ENCODE peak calls at places on chromosomes 5 and 9, in four cellular contexts. B is SK-N-SH, X is H1, M is HCT116. S is an unnamed sample.
A peak's percentile ranks its signal among the peaks of the same experiment; 100 is the strongest.

GRCh38 chr5:53206562-53206961 is 97.0 kb upstream of the MOCS2 start:
- DNase-seq in B (no peak), M (no peak), X (no peak), S (no peak)

GRCh38 chr9:37499297-37499696 is 13.5 kb downstream of the POLR1E start:
- DNase-seq in B (no peak), M (no peak), X (no peak), S (no peak)

GRCh38 chr5:103120607-103121200 is 603 bp downstream of the PPIP5K2 start:
- DNase-seq in M (no peak), X (no peak), B (peak; percentile 12), S (peak; percentile 9)

GRCh38 chr5:43305948-43306563 is 7.2 kb downstream of the HMGCS1 start:
- DNase-seq in B (peak; percentile 27), M (peak; percentile 41), X (no peak), S (peak; percentile 82)

GRCh38 chr9:92328225-92328624 is 2.5 kb downstream of the CENPP start:
- DNase-seq in M (peak; percentile 42), B (peak; percentile 51), X (no peak), S (peak; percentile 26)

GRCh38 chr5:148978370-148979103 is 84.3 kb downstream of the SH3TC2 start:
- DNase-seq in B (no peak), M (no peak), X (no peak), S (no peak)

GRCh38 chr5:57302643-57303042 is 128.8 kb downstream of the GPBP1 start:
- DNase-seq in X (no peak), B (no peak), M (no peak), S (no peak)

GRCh38 chr9:114280636-114281315 is 42.1 kb upstream of the ORM1 start:
- DNase-seq in M (no peak), B (no peak), X (no peak), S (no peak)

GRCh38 chr5:40679998-40680681 is 425 bp downstream of the PTGER4 start:
- DNase-seq in M (no peak), X (no peak), B (peak; percentile 20), S (no peak)

GRCh38 chr9:34985311-34985899 is 4.1 kb upstream of the DNAJB5 start:
- DNase-seq in X (no peak), B (peak; percentile 68), M (peak; percentile 59), S (no peak)

GRCh38 chr5:102971693-102972293 is 148.1 kb downstream of the GIN1 start:
- DNase-seq in M (peak; percentile 26), X (no peak), B (no peak), S (peak; percentile 25)

GRCh38 chr9:110099236-110099741 is 108.7 kb downstream of the C9orf152 start:
- DNase-seq in M (no peak), B (peak; percentile 50), X (no peak), S (no peak)

GRCh38 chr5:56962286-56962685 is 10.4 kb upstream of the MIER3 start:
- DNase-seq in M (no peak), X (no peak), B (peak; percentile 39), S (no peak)

GRCh38 chr9:17021379-17021970 is 113.4 kb upstream of the CNTLN start:
- DNase-seq in B (no peak), X (no peak), M (no peak), S (no peak)

GRCh38 chr9:88580961-88581360 is 46.0 kb downstream of the NXNL2 start:
- DNase-seq in M (no peak), X (no peak), B (no peak), S (no peak)

GRCh38 chr9:130932220-130933069 is 6.6 kb downstream of the FIBCD1 start:
- DNase-seq in B (no peak), M (no peak), X (no peak), S (no peak)

GRCh38 chr5:165560641-165561040 is 2055.2 kb downstream of the MAT2B start:
- DNase-seq in X (no peak), B (no peak), M (no peak), S (no peak)

GRCh38 chr9:133286523-133286922 is 11.5 kb upstream of the ABO start:
- DNase-seq in B (no peak), X (no peak), M (no peak), S (no peak)

GRCh38 chr5:108251350-108251749 is 130.5 kb downstream of the FBXL17 start:
- DNase-seq in M (no peak), B (peak; percentile 10), X (no peak), S (no peak)

GRCh38 chr9:135818718-135819475 is 88.4 kb downstream of the CAMSAP1 start:
- DNase-seq in M (no peak), B (no peak), X (no peak), S (no peak)

GRCh38 chr5:77400645-77401044 is 91.5 kb downstream of the WDR41 start:
- DNase-seq in M (no peak), X (no peak), B (no peak), S (no peak)

GRCh38 chr5:171630047-171630669 is 155.5 kb upstream of the SMIM23 start:
- DNase-seq in X (no peak), M (peak; percentile 41), B (peak; percentile 91), S (no peak)

GRCh38 chr9:99118782-99119466 is 14.0 kb downstream of the TGFBR1 start:
- DNase-seq in B (no peak), X (no peak), M (no peak), S (no peak)

GRCh38 chr5:104594850-104595249 is 1032.3 kb upstream of the NUDT12 start:
- DNase-seq in M (no peak), B (no peak), X (no peak), S (no peak)

GRCh38 chr5:21895766-21896165 is 957.4 kb downstream of the CDH12 start:
- DNase-seq in M (no peak), X (no peak), B (no peak), S (no peak)

GRCh38 chr5:683619-684481 is 9.3 kb downstream of the TPPP start:
- DNase-seq in B (no peak), M (no peak), X (no peak), S (no peak)

GRCh38 chr5:84487963-84488362 is 103.3 kb upstream of the EDIL3 start:
- DNase-seq in M (no peak), B (no peak), X (no peak), S (no peak)

GRCh38 chr5:19655587-19655986 is 332.4 kb downstream of the CDH18 start:
- DNase-seq in X (no peak), M (no peak), B (no peak), S (no peak)

GRCh38 chr9:117407436-117408022 is 7.3 kb downstream of the ASTN2 start:
- DNase-seq in B (no peak), M (no peak), X (no peak), S (no peak)

GRCh38 chr5:113495402-113495801 is 7.1 kb upstream of the MCC start:
- DNase-seq in X (no peak), M (no peak), B (no peak), S (no peak)

GRCh38 chr5:90939208-90939607 is 380.6 kb downstream of the ADGRV1 start:
- DNase-seq in B (no peak), X (no peak), M (no peak), S (no peak)

GRCh38 chr9:77588319-77588937 is 59.7 kb downstream of the GNA14 start:
- DNase-seq in B (no peak), X (no peak), M (no peak), S (no peak)

GRCh38 chr5:109246841-109247592 is 162.8 kb downstream of the PJA2 start:
- DNase-seq in X (no peak), M (no peak), B (no peak), S (no peak)

GRCh38 chr5:143443330-143443729 is 39.8 kb upstream of the NR3C1 start:
- DNase-seq in B (no peak), X (no peak), M (no peak), S (no peak)
- TF ChIP-seq JUND in B (no peak), X (no peak), M (no peak), S (no peak)

GRCh38 chr5:134648425-134649162 is at the start of gene SEC24A:
- DNase-seq in X (peak; percentile 65), B (peak; percentile 96), M (peak; percentile 57), S (peak; percentile 95)

GRCh38 chr5:134647750-134648424 is 698 bp upstream of the SEC24A start:
- DNase-seq in B (no peak), X (no peak), M (peak; percentile 2), S (no peak)

GRCh38 chr5:134651531-134651930 is 2.9 kb downstream of the SEC24A start:
- DNase-seq in B (no peak), X (no peak), M (no peak), S (no peak)

DNA sequence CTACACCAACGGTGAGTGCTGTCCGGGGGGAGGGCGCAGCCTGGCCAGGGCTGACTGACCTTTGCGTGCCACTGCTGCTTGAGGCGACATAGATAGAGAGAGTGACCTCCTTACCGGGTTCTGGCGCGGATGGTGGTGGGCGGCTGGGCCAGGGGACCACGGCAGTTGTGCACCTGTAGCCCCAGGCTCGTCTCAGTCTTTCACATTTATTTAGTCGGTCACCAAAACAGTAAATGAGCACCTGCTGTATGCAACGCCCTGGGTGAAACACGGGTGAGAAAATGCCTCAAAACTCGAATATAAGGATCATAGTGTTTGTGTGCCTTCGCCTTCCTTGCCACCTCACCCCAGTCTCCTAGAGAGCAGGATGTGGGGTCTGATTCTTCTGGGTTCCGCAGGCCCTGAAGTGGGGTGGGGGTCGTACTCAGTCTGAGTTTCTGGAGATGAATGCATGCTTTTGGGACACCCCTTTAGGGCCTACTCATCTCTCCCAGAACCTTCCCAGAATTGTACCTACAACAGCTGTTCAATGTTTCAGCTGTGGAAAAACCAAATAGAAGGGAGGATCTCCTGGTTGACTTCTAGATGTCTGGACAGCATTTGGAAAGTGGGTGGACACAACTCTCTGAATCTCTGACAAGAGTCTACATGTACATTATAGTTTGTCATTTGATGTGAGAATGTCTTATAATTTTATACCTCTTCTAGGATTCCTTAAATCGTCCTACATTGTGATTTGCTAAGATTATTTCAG is 755 bp downstream of the SEC24A start:
- DNase-seq in B (peak; percentile 39), X (no peak), M (no peak), S (peak; percentile 16)
- TF ChIP-seq JUND in B (no peak), X (no peak), M (no peak), S (no peak)

DNA sequence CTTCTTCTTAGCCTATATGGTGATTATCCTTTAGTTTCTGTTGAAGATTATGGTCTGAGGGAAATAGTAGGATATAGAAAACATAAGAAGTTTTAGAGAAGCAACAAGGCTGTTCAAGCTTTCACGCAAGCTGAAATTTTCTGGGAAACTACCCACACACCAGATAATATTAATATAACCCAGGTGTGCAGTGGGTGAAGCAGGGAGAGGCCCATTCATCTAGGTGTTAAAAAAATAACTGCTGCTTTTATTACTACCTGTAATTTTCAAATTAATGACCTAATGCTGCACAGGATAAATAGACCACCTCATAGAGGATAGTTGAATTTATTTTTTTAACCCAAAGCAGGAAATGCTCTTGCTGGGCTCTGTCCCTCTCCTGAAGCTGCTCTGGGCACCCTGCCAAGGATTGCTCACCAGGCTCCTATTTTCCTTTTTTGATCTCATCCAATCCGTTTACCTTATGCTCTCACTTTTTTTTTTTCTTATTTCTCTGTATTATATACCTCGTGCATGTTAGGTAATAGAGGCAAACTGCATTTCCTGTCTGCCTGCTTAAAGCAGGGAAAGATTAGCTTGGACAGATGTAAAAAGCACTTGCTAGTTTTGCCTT is 124.3 kb upstream of the SLC12A2 start:
- DNase-seq in X (no peak), B (peak; percentile 63), M (peak; percentile 39), S (no peak)
- TF ChIP-seq JUND in X (no peak), B (peak; percentile 11), M (no peak), S (no peak)

GRCh38 chr9:14455243-14455642 is 141.3 kb upstream of the NFIB start:
- DNase-seq in X (no peak), B (no peak), M (no peak), S (no peak)
- TF ChIP-seq JUND in X (no peak), B (no peak), M (no peak), S (no peak)

DNA sequence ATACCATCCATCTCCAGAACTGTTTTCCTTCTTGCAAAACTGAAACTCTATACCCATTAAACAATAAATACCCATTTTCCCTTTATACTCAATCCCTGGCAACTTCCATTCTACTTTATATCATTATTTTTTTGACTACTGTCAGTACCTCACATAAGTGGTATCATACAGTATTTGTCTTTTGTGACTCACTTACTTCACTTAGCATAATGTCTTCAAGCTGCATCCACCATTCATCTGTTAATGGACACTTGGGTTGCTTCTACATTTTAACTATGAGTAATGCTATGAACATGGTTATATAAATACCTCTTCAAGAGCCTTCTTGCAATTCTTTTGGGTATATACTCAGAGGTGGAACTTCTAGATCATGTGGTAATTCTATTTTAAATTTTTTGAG is 11.6 kb upstream of the TYRP1 start:
- DNase-seq in X (no peak), B (no peak), M (no peak), S (no peak)
- TF ChIP-seq JUND in X (no peak), B (no peak), M (no peak), S (no peak)